ENCODE peak calls at places on chromosomes 6 and 20, in five cellular contexts. One of them, this sample, is unnamed.

GRCh38 chr6:8530775-8531435 is 95.6 kb upstream of the SLC35B3 start:
- DNase-seq in A549: no peak
- DNase-seq in epithelial cell of proximal tubule: peak; percentile 18
- DNase-seq in upper lobe of right lung: no peak
- DNase-seq in brain microvascular endothelial cell: no peak
- DNase-seq in this sample: peak; percentile 4

GRCh38 chr20:3084283-3084985 is at the start of gene AVP:
- DNase-seq in A549: no peak
- DNase-seq in epithelial cell of proximal tubule: no peak
- DNase-seq in upper lobe of right lung: no peak
- DNase-seq in brain microvascular endothelial cell: no peak
- DNase-seq in this sample: no peak

GRCh38 chr6:147141690-147142308 is 62.4 kb upstream of the STXBP5 start:
- DNase-seq in A549: no peak
- DNase-seq in epithelial cell of proximal tubule: no peak
- DNase-seq in upper lobe of right lung: no peak
- DNase-seq in brain microvascular endothelial cell: peak; percentile 32
- DNase-seq in this sample: peak; percentile 39

GRCh38 chr6:41887355-41887754 is 7.8 kb downstream of the USP49 start:
- DNase-seq in A549: no peak
- DNase-seq in epithelial cell of proximal tubule: no peak
- DNase-seq in upper lobe of right lung: no peak
- DNase-seq in brain microvascular endothelial cell: no peak
- DNase-seq in this sample: no peak

GRCh38 chr20:36465109-36466080 is 75.9 kb upstream of the MYL9 start:
- DNase-seq in A549: peak; percentile 91
- DNase-seq in epithelial cell of proximal tubule: no peak
- DNase-seq in upper lobe of right lung: no peak
- DNase-seq in brain microvascular endothelial cell: peak; percentile 86
- DNase-seq in this sample: peak; percentile 65

GRCh38 chr6:84791233-84791632 is 26.8 kb upstream of the TBX18 start:
- DNase-seq in A549: no peak
- DNase-seq in epithelial cell of proximal tubule: no peak
- DNase-seq in upper lobe of right lung: no peak
- DNase-seq in brain microvascular endothelial cell: no peak
- DNase-seq in this sample: peak; percentile 78

GRCh38 chr20:61958773-61959172 is 106.9 kb downstream of the TAF4 start:
- DNase-seq in A549: no peak
- DNase-seq in epithelial cell of proximal tubule: no peak
- DNase-seq in upper lobe of right lung: peak; percentile 22
- DNase-seq in brain microvascular endothelial cell: no peak
- DNase-seq in this sample: no peak

GRCh38 chr20:54208492-54209044 is 681 bp downstream of the PFDN4 start:
- DNase-seq in A549: peak; percentile 9
- DNase-seq in epithelial cell of proximal tubule: no peak
- DNase-seq in upper lobe of right lung: no peak
- DNase-seq in brain microvascular endothelial cell: peak; percentile 44
- DNase-seq in this sample: peak; percentile 32

GRCh38 chr20:51160011-51160410 is 137.1 kb upstream of the KCNG1 start:
- DNase-seq in A549: no peak
- DNase-seq in epithelial cell of proximal tubule: no peak
- DNase-seq in upper lobe of right lung: no peak
- DNase-seq in brain microvascular endothelial cell: no peak
- DNase-seq in this sample: no peak

GRCh38 chr20:51128198-51128597 is 105.3 kb upstream of the KCNG1 start:
- DNase-seq in A549: no peak
- DNase-seq in epithelial cell of proximal tubule: peak; percentile 32
- DNase-seq in upper lobe of right lung: no peak
- DNase-seq in brain microvascular endothelial cell: peak; percentile 92
- DNase-seq in this sample: peak; percentile 72

GRCh38 chr6:7821426-7821825 is 89.2 kb downstream of the TXNDC5 start:
- DNase-seq in A549: no peak
- DNase-seq in epithelial cell of proximal tubule: no peak
- DNase-seq in upper lobe of right lung: no peak
- DNase-seq in brain microvascular endothelial cell: peak; percentile 18
- DNase-seq in this sample: peak; percentile 40

GRCh38 chr6:127520061-127520460 is 926 bp upstream of the MTCL3 start:
- DNase-seq in A549: no peak
- DNase-seq in epithelial cell of proximal tubule: no peak
- DNase-seq in upper lobe of right lung: no peak
- DNase-seq in brain microvascular endothelial cell: peak; percentile 16
- DNase-seq in this sample: peak; percentile 44

GRCh38 chr6:43856005-43856765 is 86.2 kb downstream of the VEGFA start:
- DNase-seq in A549: peak; percentile 45
- DNase-seq in epithelial cell of proximal tubule: no peak
- DNase-seq in upper lobe of right lung: peak; percentile 78
- DNase-seq in brain microvascular endothelial cell: peak; percentile 26
- DNase-seq in this sample: peak; percentile 35

GRCh38 chr20:38109025-38109541 is 56.0 kb downstream of the TGM2 start:
- DNase-seq in A549: no peak
- DNase-seq in epithelial cell of proximal tubule: no peak
- DNase-seq in upper lobe of right lung: no peak
- DNase-seq in brain microvascular endothelial cell: no peak
- DNase-seq in this sample: peak; percentile 76

GRCh38 chr20:62536731-62537401 is 61.1 kb upstream of the GATA5 start:
- DNase-seq in A549: no peak
- DNase-seq in epithelial cell of proximal tubule: no peak
- DNase-seq in upper lobe of right lung: no peak
- DNase-seq in brain microvascular endothelial cell: no peak
- DNase-seq in this sample: no peak

GRCh38 chr20:44730441-44730840 is 15.2 kb upstream of the KCNK15 start:
- DNase-seq in A549: no peak
- DNase-seq in epithelial cell of proximal tubule: peak; percentile 94
- DNase-seq in upper lobe of right lung: no peak
- DNase-seq in brain microvascular endothelial cell: peak; percentile 73
- DNase-seq in this sample: peak; percentile 86

GRCh38 chr6:6409397-6410030 is 89.1 kb upstream of the F13A1 start:
- DNase-seq in A549: no peak
- DNase-seq in epithelial cell of proximal tubule: no peak
- DNase-seq in upper lobe of right lung: no peak
- DNase-seq in brain microvascular endothelial cell: no peak
- DNase-seq in this sample: no peak

GRCh38 chr20:49821850-49822249 is 9.2 kb downstream of the SLC9A8 start:
- DNase-seq in A549: no peak
- DNase-seq in epithelial cell of proximal tubule: no peak
- DNase-seq in upper lobe of right lung: no peak
- DNase-seq in brain microvascular endothelial cell: peak; percentile 32
- DNase-seq in this sample: peak; percentile 77

GRCh38 chr20:63035284-63036185 is 28.8 kb upstream of the BHLHE23 start:
- DNase-seq in A549: no peak
- DNase-seq in epithelial cell of proximal tubule: no peak
- DNase-seq in upper lobe of right lung: peak; percentile 60
- DNase-seq in brain microvascular endothelial cell: no peak
- DNase-seq in this sample: no peak

DNA sequence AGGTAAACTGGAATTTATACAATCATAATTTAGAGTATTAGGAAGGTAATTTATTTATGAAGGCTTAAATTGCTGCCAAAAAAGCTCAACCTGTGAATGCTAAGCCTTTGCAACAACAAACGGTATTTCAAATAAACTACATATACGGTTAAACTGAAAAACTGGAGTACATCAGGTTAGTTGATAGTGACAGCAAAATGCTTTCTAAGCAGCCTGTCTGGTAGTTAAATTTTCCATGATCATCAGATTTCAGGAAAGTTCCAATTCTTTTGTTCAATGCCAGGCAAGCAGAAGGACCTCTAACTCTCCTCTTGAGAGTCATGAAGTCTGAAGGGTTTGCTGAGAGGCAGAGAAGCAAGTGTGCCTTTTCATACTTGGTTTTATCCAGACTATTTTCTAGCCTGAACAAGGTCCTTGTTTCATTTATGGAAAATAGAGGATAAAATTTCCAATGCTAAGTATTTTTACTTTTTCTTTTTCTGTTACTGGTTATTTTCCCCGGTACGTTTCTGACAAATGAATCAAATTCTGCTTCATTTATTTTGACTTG is 4.5 kb downstream of the FLRT3 start:
- DNase-seq in A549: no peak
- DNase-seq in epithelial cell of proximal tubule: no peak
- DNase-seq in upper lobe of right lung: no peak
- DNase-seq in brain microvascular endothelial cell: no peak
- DNase-seq in this sample: no peak
- H3K4me3 ChIP-seq in A549: no peak overlapping the region
- H3K4me3 ChIP-seq in epithelial cell of proximal tubule: peak overlapping the region; percentile 86
- H3K4me3 ChIP-seq in upper lobe of right lung: peak overlapping the region; percentile 48
- H3K4me3 ChIP-seq in brain microvascular endothelial cell: no peak overlapping the region
- H3K4me3 ChIP-seq in this sample: no peak overlapping the region

GRCh38 chr6:87558446-87558845 is 31.3 kb downstream of the RARS2 start:
- DNase-seq in A549: no peak
- DNase-seq in epithelial cell of proximal tubule: no peak
- DNase-seq in upper lobe of right lung: no peak
- DNase-seq in brain microvascular endothelial cell: no peak
- DNase-seq in this sample: no peak

GRCh38 chr6:87555506-87555905 is 34.3 kb downstream of the RARS2 start:
- DNase-seq in A549: no peak
- DNase-seq in epithelial cell of proximal tubule: no peak
- DNase-seq in upper lobe of right lung: no peak
- DNase-seq in brain microvascular endothelial cell: no peak
- DNase-seq in this sample: no peak

DNA sequence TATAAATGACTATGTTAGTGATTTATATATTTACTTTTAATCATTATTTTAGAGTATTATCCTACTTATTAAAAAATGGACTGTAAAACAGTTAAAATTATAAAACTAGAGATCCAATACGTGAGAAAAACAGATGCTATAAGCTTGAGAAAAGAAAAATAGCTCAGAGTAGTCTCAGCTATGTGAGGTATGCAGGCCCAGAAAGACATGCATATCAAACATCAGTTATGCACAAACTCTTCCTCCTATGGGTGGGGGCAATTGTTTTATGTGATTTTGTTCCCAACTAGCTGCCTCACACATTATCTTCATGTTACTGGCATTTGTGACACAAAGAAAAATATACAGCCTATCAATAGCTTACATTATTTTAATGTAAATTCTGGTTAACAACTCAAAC is 28.8 kb downstream of the RARS2 start:
- DNase-seq in A549: no peak
- DNase-seq in epithelial cell of proximal tubule: no peak
- DNase-seq in upper lobe of right lung: no peak
- DNase-seq in brain microvascular endothelial cell: peak; percentile 25
- DNase-seq in this sample: no peak
- TF ChIP-seq CTCF in A549: no peak
- TF ChIP-seq CTCF in epithelial cell of proximal tubule: no peak
- TF ChIP-seq CTCF in upper lobe of right lung: no peak
- TF ChIP-seq CTCF in brain microvascular endothelial cell: no peak
- TF ChIP-seq CTCF in this sample: no peak

GRCh38 chr6:31775633-31776263 is 1.4 kb downstream of the VWA7 start:
- DNase-seq in A549: no peak
- DNase-seq in epithelial cell of proximal tubule: no peak
- DNase-seq in upper lobe of right lung: no peak
- DNase-seq in brain microvascular endothelial cell: no peak
- DNase-seq in this sample: no peak

GRCh38 chr6:31777667-31778050 is 531 bp upstream of the VWA7 start:
- DNase-seq in A549: no peak
- DNase-seq in epithelial cell of proximal tubule: no peak
- DNase-seq in upper lobe of right lung: no peak
- DNase-seq in brain microvascular endothelial cell: no peak
- DNase-seq in this sample: no peak

GRCh38 chr6:31778193-31778592 is 1.1 kb upstream of the VWA7 start:
- DNase-seq in A549: no peak
- DNase-seq in epithelial cell of proximal tubule: no peak
- DNase-seq in upper lobe of right lung: no peak
- DNase-seq in brain microvascular endothelial cell: no peak
- DNase-seq in this sample: no peak

GRCh38 chr6:31776563-31776960 is 566 bp downstream of the VWA7 start:
- DNase-seq in A549: no peak
- DNase-seq in epithelial cell of proximal tubule: no peak
- DNase-seq in upper lobe of right lung: no peak
- DNase-seq in brain microvascular endothelial cell: no peak
- DNase-seq in this sample: no peak

GRCh38 chr6:31776961-31777666 is at the start of gene VWA7:
- DNase-seq in A549: peak; percentile 63
- DNase-seq in epithelial cell of proximal tubule: peak; percentile 51
- DNase-seq in upper lobe of right lung: peak; percentile 92
- DNase-seq in brain microvascular endothelial cell: peak; percentile 54
- DNase-seq in this sample: peak; percentile 84
- H3K4me3 ChIP-seq in A549: peak within 1 kb of the TSS; percentile 21
- H3K4me3 ChIP-seq in epithelial cell of proximal tubule: peak within 1 kb of the TSS; percentile 36
- H3K4me3 ChIP-seq in upper lobe of right lung: peak within 1 kb of the TSS; percentile 3
- H3K4me3 ChIP-seq in brain microvascular endothelial cell: no peak within 1 kb of the TSS
- H3K4me3 ChIP-seq in this sample: no peak within 1 kb of the TSS

GRCh38 chr6:95354551-95354950 is 222.8 kb upstream of the MANEA start:
- DNase-seq in A549: no peak
- DNase-seq in epithelial cell of proximal tubule: no peak
- DNase-seq in upper lobe of right lung: no peak
- DNase-seq in brain microvascular endothelial cell: no peak
- DNase-seq in this sample: no peak

GRCh38 chr6:95357380-95358025 is 219.8 kb upstream of the MANEA start:
- DNase-seq in A549: no peak
- DNase-seq in epithelial cell of proximal tubule: no peak
- DNase-seq in upper lobe of right lung: no peak
- DNase-seq in brain microvascular endothelial cell: no peak
- DNase-seq in this sample: no peak

DNA sequence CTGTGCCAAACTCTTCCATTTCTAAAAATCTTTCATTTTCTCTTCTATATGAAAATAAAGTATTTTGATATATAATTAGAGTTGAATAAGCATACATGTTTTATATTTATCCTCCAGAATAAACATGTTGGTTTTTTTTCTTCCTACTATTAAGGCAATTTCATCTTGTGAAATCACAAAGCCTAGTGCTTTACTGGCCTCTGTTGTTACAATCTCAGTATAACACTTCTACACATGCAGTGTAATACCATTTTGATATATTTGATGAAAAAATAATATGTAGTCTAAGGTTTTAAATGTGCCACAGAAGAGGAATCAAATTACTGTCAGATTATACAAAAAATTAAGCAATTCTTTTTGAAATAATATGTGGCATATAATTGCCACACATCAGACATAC is 225.3 kb upstream of the MANEA start:
- DNase-seq in A549: no peak
- DNase-seq in epithelial cell of proximal tubule: no peak
- DNase-seq in upper lobe of right lung: no peak
- DNase-seq in brain microvascular endothelial cell: no peak
- DNase-seq in this sample: no peak
- TF ChIP-seq CTCF in A549: no peak
- TF ChIP-seq CTCF in epithelial cell of proximal tubule: peak; percentile 33
- TF ChIP-seq CTCF in upper lobe of right lung: no peak
- TF ChIP-seq CTCF in brain microvascular endothelial cell: no peak
- TF ChIP-seq CTCF in this sample: no peak

This sample was measured in fibroblast of pulmonary artery.